ENCODE peak calls at places on chromosomes 5 and 9, in five cellular contexts. W is A549, V is SK-N-SH, D is GM12878, R is K562. M is an unnamed sample.

GRCh38 chr9:19184144-19184917 is 46.2 kb upstream of the DENND4C start:
- DNase-seq in W (peak; percentile 74), V (peak; percentile 36), D (peak; percentile 46), R (peak; percentile 32), M (peak; percentile 90)

GRCh38 chr5:40518511-40518917 is 161.2 kb upstream of the PTGER4 start:
- DNase-seq in W (peak; percentile 29), V (no peak), D (no peak), R (no peak), M (peak; percentile 76)

GRCh38 chr9:71352837-71353236 is 231.4 kb upstream of the TRPM3 start:
- DNase-seq in W (no peak), V (no peak), D (no peak), R (no peak), M (no peak)

GRCh38 chr5:151047814-151048425 is 27.5 kb downstream of the GPX3 start:
- DNase-seq in W (no peak), V (peak; percentile 67), D (no peak), R (peak; percentile 54), M (no peak)

GRCh38 chr9:88702985-88703384 is 168.0 kb downstream of the NXNL2 start:
- DNase-seq in W (no peak), V (no peak), D (no peak), R (no peak), M (no peak)

GRCh38 chr5:15823413-15823812 is 323.4 kb downstream of the FBXL7 start:
- DNase-seq in W (no peak), V (no peak), D (no peak), R (no peak), M (peak; percentile 46)

GRCh38 chr9:92974696-92975451 is 27.6 kb downstream of the FGD3 start:
- DNase-seq in W (no peak), V (no peak), D (no peak), R (no peak), M (no peak)

GRCh38 chr5:125700380-125700856 is 722.8 kb upstream of the GRAMD2B start:
- DNase-seq in W (no peak), V (no peak), D (no peak), R (no peak), M (no peak)

GRCh38 chr9:126935630-126936029 is 21.0 kb downstream of the RALGPS1 start:
- DNase-seq in W (no peak), V (no peak), D (no peak), R (no peak), M (peak; percentile 49)

GRCh38 chr5:97042981-97043380 is 99.4 kb downstream of the LIX1 start:
- DNase-seq in W (no peak), V (no peak), D (no peak), R (no peak), M (no peak)

GRCh38 chr9:134432471-134432870 is 106.2 kb downstream of the RXRA start:
- DNase-seq in W (no peak), V (no peak), D (no peak), R (no peak), M (no peak)

GRCh38 chr9:133384736-133385321 is 8.7 kb downstream of the STKLD1 start:
- DNase-seq in W (no peak), V (no peak), D (no peak), R (no peak), M (no peak)

GRCh38 chr9:133387680-133388079 is 11.5 kb downstream of the STKLD1 start:
- DNase-seq in W (no peak), V (no peak), D (no peak), R (no peak), M (no peak)

GRCh38 chr9:133383438-133383837 is 7.3 kb downstream of the STKLD1 start:
- DNase-seq in W (no peak), V (no peak), D (no peak), R (no peak), M (no peak)

GRCh38 chr9:133386338-133386737 is 10.2 kb downstream of the STKLD1 start:
- DNase-seq in W (no peak), V (no peak), D (no peak), R (no peak), M (no peak)

DNA sequence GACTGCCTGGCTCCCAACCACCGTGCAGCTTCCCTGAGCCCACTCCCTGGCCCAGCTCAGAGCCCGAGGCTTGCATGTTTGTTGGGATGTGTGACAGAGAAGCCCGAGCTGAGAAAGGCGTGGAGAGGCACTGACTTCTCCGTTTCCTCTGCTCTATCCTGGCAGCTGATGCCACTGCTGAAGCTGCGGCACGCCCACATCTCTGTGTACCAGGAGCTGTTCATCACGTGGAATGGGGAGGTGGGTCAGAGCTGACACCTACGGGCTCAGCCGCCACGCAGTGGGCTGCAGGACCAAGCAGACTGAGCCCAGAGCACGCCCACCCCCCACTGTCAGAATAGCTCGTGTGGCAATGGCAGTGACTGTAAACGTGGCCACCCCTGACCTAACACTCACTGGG is 9.3 kb downstream of the STKLD1 start:
- DNase-seq in W (no peak), V (no peak), D (no peak), R (no peak), M (no peak)
- TF ChIP-seq RCOR1 in W (no peak), V (no peak), D (no peak), R (no peak), M (no peak)

DNA sequence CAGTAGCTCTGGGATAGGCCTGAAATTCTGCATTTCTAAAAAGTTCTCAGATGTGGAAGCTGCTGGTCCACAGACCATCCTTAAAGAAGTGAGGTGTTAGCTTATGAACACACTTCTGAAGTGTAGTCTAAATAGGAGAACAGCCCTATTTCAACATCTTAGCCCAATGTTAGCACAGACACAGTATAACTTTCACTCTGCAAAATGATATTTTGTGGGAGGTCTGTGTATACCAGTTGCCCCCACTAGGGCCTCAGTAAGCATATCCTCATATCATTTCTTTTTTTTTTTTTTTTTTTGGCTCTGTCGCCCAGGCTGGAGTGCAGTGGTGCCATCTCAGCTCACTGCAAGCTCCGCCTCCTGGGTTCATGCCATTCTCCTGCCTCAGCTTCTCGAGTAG is 7.5 kb upstream of the HABP4 start:
- DNase-seq in W (no peak), V (no peak), D (no peak), R (no peak), M (no peak)
- TF ChIP-seq RCOR1 in W (no peak), V (no peak), D (no peak), R (no peak), M (no peak)

DNA sequence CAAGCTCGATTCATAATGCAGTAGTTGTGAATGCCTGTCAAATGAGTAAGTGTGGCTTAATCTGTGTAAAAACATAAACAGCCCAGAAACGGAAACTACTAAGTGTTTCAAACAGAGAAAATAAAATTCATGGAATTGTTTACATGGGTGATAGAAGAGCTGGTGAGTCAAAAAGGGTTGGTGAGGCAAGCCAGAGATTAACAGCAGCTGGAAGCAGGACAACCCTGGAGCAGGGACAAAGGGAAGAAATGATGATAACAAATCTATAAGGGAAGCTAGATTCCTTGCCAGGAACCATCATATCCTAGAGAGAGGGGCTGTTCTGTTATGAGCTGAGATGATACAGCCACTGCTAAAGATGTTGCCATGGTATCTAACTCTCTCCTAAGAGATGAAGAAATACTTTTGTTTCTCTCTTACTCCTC is 18.0 kb upstream of the PRR16 start:
- DNase-seq in W (no peak), V (no peak), D (no peak), R (no peak), M (peak; percentile 96)
- TF ChIP-seq RCOR1 in W (no peak), V (no peak), D (no peak), R (no peak), M (peak; percentile 49)

GRCh38 chr5:41787257-41787656 is 83.0 kb downstream of the OXCT1 start:
- DNase-seq in W (no peak), V (no peak), D (no peak), R (no peak), M (peak; percentile 18)
- TF ChIP-seq RCOR1 in W (no peak), V (no peak), D (no peak), R (no peak), M (no peak)

GRCh38 chr5:123813937-123814624 is 302.1 kb downstream of the CSNK1G3 start:
- DNase-seq in W (no peak), V (peak; percentile 19), D (peak; percentile 43), R (no peak), M (peak; percentile 25)
- TF ChIP-seq RCOR1 in W (no peak), V (peak; percentile 78), D (no peak), R (no peak), M (no peak)

GRCh38 chr9:106947097-106947496 is 84.1 kb downstream of the ZNF462 start:
- DNase-seq in W (no peak), V (no peak), D (no peak), R (no peak), M (peak; percentile 25)

GRCh38 chr9:106941901-106942300 is 78.9 kb downstream of the ZNF462 start:
- DNase-seq in W (no peak), V (no peak), D (no peak), R (no peak), M (no peak)

GRCh38 chr9:106947501-106947900 is 84.5 kb downstream of the ZNF462 start:
- DNase-seq in W (no peak), V (no peak), D (no peak), R (no peak), M (no peak)

GRCh38 chr9:106945727-106946690 is 83.0 kb downstream of the ZNF462 start:
- DNase-seq in W (no peak), V (no peak), D (no peak), R (no peak), M (peak; percentile 91)
- TF ChIP-seq RCOR1 in W (no peak), V (no peak), D (no peak), R (no peak), M (no peak)

GRCh38 chr5:87404359-87404758 is 8.4 kb downstream of the CCNH start:
- DNase-seq in W (no peak), V (no peak), D (no peak), R (peak; percentile 17), M (no peak)

GRCh38 chr5:87405472-87406155 is 7.1 kb downstream of the CCNH start:
- DNase-seq in W (no peak), V (no peak), D (no peak), R (no peak), M (no peak)

GRCh38 chr5:87401626-87402025 is 11.1 kb downstream of the CCNH start:
- DNase-seq in W (no peak), V (no peak), D (no peak), R (no peak), M (no peak)

GRCh38 chr5:87403899-87404298 is 8.8 kb downstream of the CCNH start:
- DNase-seq in W (no peak), V (no peak), D (no peak), R (no peak), M (no peak)

GRCh38 chr5:87403409-87403808 is 9.3 kb downstream of the CCNH start:
- DNase-seq in W (no peak), V (no peak), D (no peak), R (no peak), M (no peak)
- TF ChIP-seq RCOR1 in W (no peak), V (no peak), D (no peak), R (no peak), M (no peak)

M was measured in IMR-90.